ENCODE peak calls at places on chromosomes 7 and 10, in four cellular contexts. J is HCT116, Z is HepG2, Q is K562. W is an unnamed sample.

GRCh38 chr7:3561908-3562307 is 260.9 kb downstream of the SDK1 start:
- DNase-seq in Q (no peak), J (no peak), Z (no peak), W (no peak)

GRCh38 chr10:34377833-34378232 is 437.3 kb downstream of the PARD3 start:
- DNase-seq in Z (no peak), J (no peak), Q (no peak), W (no peak)

GRCh38 chr10:131703527-131703926 is 197.3 kb upstream of the PPP2R2D start:
- DNase-seq in Z (no peak), Q (no peak), J (no peak), W (no peak)

GRCh38 chr10:17963431-17963830 is 11.7 kb downstream of the SLC39A12 start:
- DNase-seq in Z (no peak), Q (no peak), J (no peak), W (no peak)

GRCh38 chr7:80216996-80217842 is 82.6 kb downstream of the GNAI1 start:
- DNase-seq in Q (no peak), J (no peak), Z (no peak), W (no peak)

GRCh38 chr7:69620650-69621049 is 22.4 kb downstream of the AUTS2 start:
- DNase-seq in Z (no peak), J (no peak), Q (no peak), W (no peak)

GRCh38 chr7:27605283-27605682 is 57.4 kb downstream of the HIBADH start:
- DNase-seq in J (no peak), Z (no peak), Q (no peak), W (no peak)

GRCh38 chr7:17646181-17646956 is 293.9 kb downstream of the SNX13 start:
- DNase-seq in Z (no peak), J (no peak), Q (no peak), W (peak; percentile 69)

GRCh38 chr10:131050162-131050766 is 261.3 kb downstream of the TCERG1L start:
- DNase-seq in Q (no peak), Z (no peak), J (no peak), W (no peak)

GRCh38 chr7:41047789-41048191 is 655.1 kb downstream of the INHBA start:
- DNase-seq in Z (no peak), J (no peak), Q (no peak), W (no peak)

GRCh38 chr7:4445777-4446176 is 236.3 kb upstream of the FOXK1 start:
- DNase-seq in J (no peak), Z (no peak), Q (no peak), W (no peak)

GRCh38 chr10:5944389-5945202 is 32.7 kb downstream of the IL15RA start:
- DNase-seq in Q (no peak), Z (no peak), J (peak; percentile 67), W (peak; percentile 53)

GRCh38 chr10:6052247-6053221 is 9.6 kb downstream of the IL2RA start:
- DNase-seq in Z (no peak), Q (no peak), J (no peak), W (no peak)

GRCh38 chr7:43513236-43513635 is 69.7 kb upstream of the STK17A start:
- DNase-seq in Q (no peak), Z (no peak), J (no peak), W (no peak)

GRCh38 chr10:76632158-76633051 is 1005.2 kb downstream of the KCNMA1 start:
- DNase-seq in J (peak; percentile 6), Z (no peak), Q (no peak), W (no peak)

GRCh38 chr10:101217450-101218281 is 11.6 kb downstream of the LBX1 start:
- DNase-seq in Q (peak; percentile 34), Z (peak; percentile 35), J (no peak), W (no peak)

GRCh38 chr10:132589015-132589414 is 51.4 kb downstream of the INPP5A start:
- DNase-seq in J (no peak), Q (no peak), Z (no peak), W (no peak)

GRCh38 chr7:154546946-154547587 is 455.9 kb downstream of the PAXIP1 start:
- DNase-seq in Q (no peak), J (no peak), Z (no peak), W (no peak)

GRCh38 chr7:112399501-112399900 is 50.8 kb upstream of the IFRD1 start:
- DNase-seq in Z (no peak), J (no peak), Q (no peak), W (no peak)

GRCh38 chr7:114082934-114083647 is 164.3 kb upstream of the PPP1R3A start:
- DNase-seq in J (no peak), Q (no peak), Z (no peak), W (no peak)

GRCh38 chr7:2603388-2603965 is 28.3 kb upstream of the TTYH3 start:
- DNase-seq in J (no peak), Q (no peak), Z (no peak), W (no peak)

GRCh38 chr7:28955356-28955722 is 2.8 kb downstream of the TRIL start:
- DNase-seq in Z (no peak), Q (no peak), J (no peak), W (no peak)

GRCh38 chr7:78523903-78524302 is 725.3 kb downstream of the PHTF2 start:
- DNase-seq in Q (no peak), Z (no peak), J (no peak), W (no peak)

GRCh38 chr7:29980151-29980550 is 9.4 kb downstream of the SCRN1 start:
- DNase-seq in J (no peak), Z (no peak), Q (no peak), W (no peak)

GRCh38 chr7:81264116-81264515 is 345.3 kb upstream of the SEMA3C start:
- DNase-seq in J (no peak), Z (no peak), Q (no peak), W (no peak)

GRCh38 chr7:128954150-128954549 is 16.4 kb downstream of the IRF5 start:
- DNase-seq in Z (no peak), J (no peak), Q (no peak), W (no peak)

GRCh38 chr7:25069900-25070443 is 55.1 kb downstream of the CYCS start:
- DNase-seq in J (peak; percentile 72), Z (peak; percentile 64), Q (peak; percentile 77), W (no peak)

GRCh38 chr7:128007293-128007680 is 23.9 kb downstream of the LRRC4 start:
- DNase-seq in Q (no peak), J (no peak), Z (no peak), W (no peak)

GRCh38 chr7:2934211-2934731 is 90.2 kb upstream of the GNA12 start:
- DNase-seq in Q (no peak), Z (no peak), J (peak; percentile 8), W (no peak)

GRCh38 chr10:124825702-124826101 is 24.1 kb downstream of the ABRAXAS2 start:
- DNase-seq in Q (no peak), J (no peak), Z (no peak), W (no peak)

GRCh38 chr10:124821520-124821919 is 19.9 kb downstream of the ABRAXAS2 start:
- DNase-seq in Z (no peak), Q (no peak), J (no peak), W (no peak)

GRCh38 chr10:124820121-124820520 is 18.5 kb downstream of the ABRAXAS2 start:
- DNase-seq in Q (no peak), J (no peak), Z (no peak), W (no peak)

GRCh38 chr10:124827474-124827873 is 25.9 kb downstream of the ABRAXAS2 start:
- DNase-seq in Q (peak; percentile 13), J (no peak), Z (peak; percentile 5), W (no peak)

DNA sequence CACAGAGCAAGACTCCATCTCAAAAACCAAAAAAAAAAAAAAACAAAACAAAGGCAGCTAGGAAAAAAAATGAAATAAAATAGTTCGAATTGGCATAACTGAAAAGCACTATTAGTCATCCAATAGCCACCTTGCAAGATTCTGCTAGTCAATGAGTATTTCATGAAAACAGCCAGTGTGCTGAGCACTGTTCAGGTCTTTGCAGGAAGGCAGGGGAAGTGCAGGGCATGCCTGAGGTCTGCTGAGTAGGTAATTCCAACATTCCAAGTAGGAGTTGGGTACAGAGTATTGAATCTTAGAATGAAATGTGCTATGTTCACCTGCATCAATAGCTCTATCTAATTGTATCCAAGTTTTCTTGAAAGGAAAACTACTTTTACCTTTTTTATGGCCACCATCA is 22.9 kb downstream of the ABRAXAS2 start:
- DNase-seq in Z (no peak), J (no peak), Q (no peak), W (no peak)
- H3K36me3 ChIP-seq in Z (peaks cover 35% of the 10 kb centered on the region), J (peaks cover 20% of the 10 kb centered on the region), Q (peaks cover 46% of the 10 kb centered on the region), W (peaks cover 11% of the 10 kb centered on the region)

DNA sequence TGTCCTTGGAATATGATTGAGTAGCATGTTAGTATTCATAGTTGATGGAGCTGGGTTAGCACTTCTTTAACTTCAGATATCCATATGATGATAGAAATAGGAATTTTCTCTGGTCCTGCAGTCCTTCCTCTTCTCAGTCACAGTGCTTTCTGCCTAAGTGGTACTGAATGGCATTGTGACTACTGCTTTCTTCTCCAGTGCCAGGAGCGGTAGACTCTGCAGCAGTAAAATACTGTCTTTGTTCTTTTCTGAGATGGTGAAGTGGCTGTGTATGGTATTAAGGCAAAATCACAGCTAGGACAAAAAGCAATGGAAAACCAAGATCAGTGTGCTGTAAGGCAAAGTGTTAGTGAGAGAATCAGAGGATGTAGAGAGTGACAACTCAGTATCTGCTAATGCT is 46.6 kb downstream of the C1GALT1 start:
- DNase-seq in Z (no peak), Q (no peak), J (no peak), W (no peak)
- TF ChIP-seq TCF7L2 in Z (no peak), Q (no peak), J (no peak), W (no peak)

GRCh38 chr7:150974468-150975391 is 3.4 kb downstream of the KCNH2 start:
- DNase-seq in Q (peak; percentile 94), Z (no peak), J (peak; percentile 43), W (no peak)
- TF ChIP-seq CTCF in Q (peak; percentile 55), Z (peak; percentile 62), J (no peak), W (peak; percentile 79)

GRCh38 chr10:124672181-124672638 is 72.0 kb downstream of the FAM53B start:
- DNase-seq in Q (no peak), J (no peak), Z (no peak), W (no peak)
- H3K36me3 ChIP-seq in Q (peaks cover 14% of the 10 kb centered on the region), J (no peaks in the 10 kb centered on the region), Z (peaks cover 13% of the 10 kb centered on the region), W (no peaks in the 10 kb centered on the region)